ENCODE peak calls at places on chromosomes 3 and 15, in nine cellular contexts. J is keratinocyte; W is small intestine; V is HepG2; A is BE2C; K is IMR-90; T is ascending aorta; P is testis; O is CD8-positive, alpha-beta memory T cell. Q is an unnamed sample.

GRCh38 chr15:99555089-99555488 is 10.7 kb upstream of the MEF2A start:
- DNase-seq in J (no peak), W (no peak), V (no peak), A (no peak), K (no peak), T (no peak), P (no peak), O (no peak), Q (no peak)

GRCh38 chr3:15342945-15343344 is 10.6 kb upstream of the SH3BP5 start:
- DNase-seq in J (no peak), W (no peak), V (no peak), A (no peak), K (no peak), T (no peak), P (no peak), O (no peak), Q (no peak)

GRCh38 chr3:126081618-126082333 is 2.1 kb downstream of the SLC41A3 start:
- DNase-seq in J (peak; percentile 71), W (peak; percentile 80), V (peak; percentile 29), A (peak; percentile 59), K (peak; percentile 43), T (peak; percentile 79), P (peak; percentile 58), O (no peak), Q (no peak)

GRCh38 chr15:101068961-101069734 is 150.0 kb downstream of the LRRK1 start:
- DNase-seq in J (peak; percentile 30), W (no peak), V (peak; percentile 87), A (no peak), K (peak; percentile 61), T (no peak), P (peak; percentile 38), O (no peak), Q (no peak)

GRCh38 chr3:58200121-58200709 is 10.6 kb downstream of the DNASE1L3 start:
- DNase-seq in J (no peak), W (no peak), V (no peak), A (no peak), K (no peak), T (no peak), P (no peak), O (no peak), Q (no peak)

GRCh38 chr3:61841111-61841845 is 279.9 kb downstream of the PTPRG start:
- DNase-seq in J (no peak), W (no peak), V (no peak), A (no peak), K (peak; percentile 68), T (no peak), P (no peak), O (no peak), Q (no peak)

GRCh38 chr3:20225769-20226168 is 39.8 kb upstream of the SGO1 start:
- DNase-seq in J (no peak), W (peak; percentile 13), V (peak; percentile 56), A (no peak), K (peak; percentile 3), T (no peak), P (no peak), O (no peak), Q (no peak)

GRCh38 chr3:102444101-102444500 is 9.3 kb downstream of the ZPLD1 start:
- DNase-seq in J (no peak), W (no peak), V (no peak), A (no peak), K (peak; percentile 56), T (no peak), P (no peak), O (no peak), Q (no peak)

GRCh38 chr3:185851046-185851445 is 26.2 kb upstream of the IGF2BP2 start:
- DNase-seq in J (no peak), W (no peak), V (no peak), A (no peak), K (peak; percentile 49), T (no peak), P (no peak), O (no peak), Q (no peak)

GRCh38 chr15:57418640-57419039 is 42.3 kb downstream of the CGNL1 start:
- DNase-seq in J (no peak), W (no peak), V (no peak), A (no peak), K (no peak), T (peak; percentile 55), P (no peak), O (no peak), Q (no peak)

GRCh38 chr3:161567962-161568361 is 71.4 kb downstream of the OTOL1 start:
- DNase-seq in J (no peak), W (no peak), V (no peak), A (no peak), K (no peak), T (no peak), P (no peak), O (no peak), Q (no peak)

GRCh38 chr3:93843981-93844380 is 129.7 kb downstream of the PROS1 start:
- DNase-seq in J (peak; percentile 13), W (no peak), V (no peak), A (no peak), K (peak; percentile 76), T (peak; percentile 79), P (peak; percentile 18), O (no peak), Q (no peak)

GRCh38 chr3:58241321-58242044 is 3.9 kb downstream of the ABHD6 start:
- DNase-seq in J (no peak), W (no peak), V (no peak), A (no peak), K (peak; percentile 20), T (no peak), P (no peak), O (no peak), Q (no peak)

GRCh38 chr15:34043391-34043790 is 4.4 kb upstream of the AVEN start:
- DNase-seq in J (no peak), W (no peak), V (no peak), A (no peak), K (no peak), T (no peak), P (no peak), O (no peak), Q (no peak)

DNA sequence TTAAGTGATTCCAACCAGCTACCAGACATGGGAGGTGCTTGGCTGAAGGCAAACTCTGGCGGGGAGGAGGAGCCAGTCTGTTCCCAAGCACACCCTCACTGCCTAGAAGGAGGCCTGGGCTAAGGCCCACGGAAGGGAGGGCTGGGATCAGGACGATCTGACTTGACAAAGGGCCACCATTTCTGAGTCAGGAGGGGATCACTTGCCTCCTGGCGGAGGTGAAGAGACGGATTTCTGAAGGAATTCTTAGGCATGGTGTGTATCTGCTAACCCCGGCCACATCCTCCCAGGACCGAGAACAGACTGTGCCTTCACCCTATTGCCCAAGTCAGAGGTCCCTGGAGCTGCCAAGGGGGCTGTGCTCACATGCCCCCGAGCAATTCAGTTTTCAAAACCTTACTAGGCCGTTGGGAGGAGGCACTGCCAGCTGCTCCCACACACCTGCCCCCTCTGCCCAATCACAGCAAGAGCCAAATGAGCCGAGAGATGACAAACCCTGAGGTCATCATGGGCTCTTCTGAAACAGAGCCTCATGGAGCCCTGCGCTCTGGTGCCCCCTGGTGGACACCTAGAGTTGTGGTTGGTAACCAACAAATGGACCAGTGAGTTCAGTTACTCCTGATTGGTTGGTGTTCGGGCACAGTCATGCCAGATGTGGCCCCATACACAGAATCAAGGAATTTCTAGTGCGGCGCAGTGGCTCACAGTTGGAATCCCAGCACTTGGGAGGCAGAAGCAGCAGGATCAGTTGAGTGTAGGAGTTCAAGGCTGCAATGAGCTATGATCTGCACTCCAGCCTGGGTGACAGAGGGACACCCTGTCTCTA is 6.5 kb upstream of the TNK2 start:
- DNase-seq in J (peak; percentile 100), W (peak; percentile 92), V (peak; percentile 91), A (peak; percentile 94), K (peak; percentile 97), T (peak; percentile 98), P (peak; percentile 96), O (peak; percentile 90), Q (peak; percentile 94)
- H3K4me1 ChIP-seq in J (peaks cover 52% of the 10 kb centered on the region), W (no peaks in the 10 kb centered on the region), V (peaks cover 38% of the 10 kb centered on the region), A (peaks cover 4% of the 10 kb centered on the region), K (peaks cover 4% of the 10 kb centered on the region), T (no peaks in the 10 kb centered on the region), P (peaks cover 12% of the 10 kb centered on the region), O (peaks cover 17% of the 10 kb centered on the region), Q (no peaks in the 10 kb centered on the region)

GRCh38 chr3:125001557-125002413 is 54.0 kb downstream of the HEG1 start:
- DNase-seq in J (no peak), W (no peak), V (peak; percentile 98), A (no peak), K (no peak), T (no peak), P (no peak), O (no peak), Q (no peak)

GRCh38 chr3:125004196-125004595 is 51.6 kb downstream of the HEG1 start:
- DNase-seq in J (no peak), W (no peak), V (no peak), A (no peak), K (peak; percentile 56), T (no peak), P (no peak), O (no peak), Q (no peak)

GRCh38 chr3:125002414-125002811 is 53.4 kb downstream of the HEG1 start:
- DNase-seq in J (no peak), W (no peak), V (peak; percentile 72), A (no peak), K (no peak), T (no peak), P (no peak), O (no peak), Q (no peak)

GRCh38 chr3:125002834-125003368 is 52.9 kb downstream of the HEG1 start:
- DNase-seq in J (no peak), W (no peak), V (no peak), A (no peak), K (no peak), T (no peak), P (no peak), O (no peak), Q (no peak)

GRCh38 chr3:125003369-125003853 is 52.4 kb downstream of the HEG1 start:
- DNase-seq in J (no peak), W (peak; percentile 51), V (peak; percentile 98), A (no peak), K (peak; percentile 72), T (no peak), P (peak; percentile 94), O (no peak), Q (no peak)
- H3K4me1 ChIP-seq in J (no peaks in the 10 kb centered on the region), W (no peaks in the 10 kb centered on the region), V (peaks cover 80% of the 10 kb centered on the region), A (peaks cover 6% of the 10 kb centered on the region), K (peaks cover 14% of the 10 kb centered on the region), T (no peaks in the 10 kb centered on the region), P (peaks cover 31% of the 10 kb centered on the region), O (peaks cover 21% of the 10 kb centered on the region), Q (peaks cover 26% of the 10 kb centered on the region)

GRCh38 chr15:74799255-74799842 is 13.3 kb upstream of the LMAN1L start:
- DNase-seq in J (no peak), W (peak; percentile 41), V (no peak), A (no peak), K (no peak), T (no peak), P (no peak), O (no peak), Q (no peak)
- H3K4me1 ChIP-seq in J (peaks cover 31% of the 10 kb centered on the region), W (peaks cover 4% of the 10 kb centered on the region), V (peaks cover 13% of the 10 kb centered on the region), A (no peaks in the 10 kb centered on the region), K (peaks cover 2% of the 10 kb centered on the region), T (no peaks in the 10 kb centered on the region), P (no peaks in the 10 kb centered on the region), O (peaks cover 63% of the 10 kb centered on the region), Q (peaks cover 15% of the 10 kb centered on the region)

DNA sequence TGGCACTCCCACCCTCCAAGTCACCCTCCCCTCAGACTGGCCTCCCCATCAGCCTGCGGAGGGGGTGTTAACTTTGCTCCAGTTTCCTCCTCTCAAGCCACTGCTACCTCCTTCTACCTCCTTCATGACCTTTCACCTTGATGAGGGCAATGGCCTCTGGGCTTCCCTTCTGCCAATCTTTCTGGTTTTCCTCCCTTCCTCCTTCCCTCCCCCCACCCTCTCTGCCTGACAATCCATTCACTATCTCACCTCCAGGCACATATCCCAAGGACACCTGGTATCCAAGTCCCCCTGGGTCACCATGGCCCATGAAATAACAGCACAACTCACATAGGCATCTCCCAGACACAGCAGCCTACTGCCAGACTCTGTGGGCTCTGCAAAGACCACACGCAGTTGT is 80.0 kb downstream of the WWTR1 start:
- DNase-seq in J (no peak), W (no peak), V (no peak), A (no peak), K (no peak), T (no peak), P (no peak), O (no peak), Q (no peak)
- H3K4me1 ChIP-seq in J (peaks cover 92% of the 10 kb centered on the region), W (no peaks in the 10 kb centered on the region), V (peaks cover 55% of the 10 kb centered on the region), A (peaks cover 7% of the 10 kb centered on the region), K (peaks cover 30% of the 10 kb centered on the region), T (peaks cover 9% of the 10 kb centered on the region), P (peaks cover 31% of the 10 kb centered on the region), O (no peaks in the 10 kb centered on the region), Q (peaks cover 7% of the 10 kb centered on the region)

Q was measured in mucosa of descending colon.